ENCODE peak calls at places on chromosomes 11 and 22, in six cellular contexts. O, D, W, H, J and C are unnamed samples.

GRCh38 chr11:2681408-2682145 is 18.2 kb downstream of the KCNQ1OT1 start:
- DNase-seq in O (no peak), D (no peak), W (no peak), H (peak; percentile 1), J (no peak), C (no peak)

GRCh38 chr11:44833869-44834452 is 107.2 kb downstream of the TSPAN18 start:
- DNase-seq in O (no peak), D (no peak), W (no peak), H (no peak), J (no peak), C (peak; percentile 17)

GRCh38 chr22:35643991-35644390 is 4.3 kb upstream of the APOL6 start:
- DNase-seq in O (no peak), D (no peak), W (no peak), H (no peak), J (no peak), C (no peak)

GRCh38 chr11:75422248-75423231 is 10.5 kb downstream of the KLHL35 start:
- DNase-seq in O (peak; percentile 20), D (no peak), W (no peak), H (peak; percentile 57), J (peak; percentile 34), C (peak; percentile 34)

GRCh38 chr11:91041626-91042025 is 818.8 kb upstream of the CHORDC1 start:
- DNase-seq in O (no peak), D (no peak), W (no peak), H (no peak), J (no peak), C (no peak)

GRCh38 chr11:27076121-27076589 is 35.5 kb downstream of the BBOX1 start:
- DNase-seq in O (no peak), D (no peak), W (no peak), H (peak; percentile 23), J (no peak), C (no peak)

GRCh38 chr11:93279911-93280347 is 50.6 kb upstream of the DEUP1 start:
- DNase-seq in O (no peak), D (no peak), W (peak; percentile 16), H (no peak), J (no peak), C (no peak)

GRCh38 chr22:26172389-26172990 is 3.2 kb downstream of the SEZ6L start:
- DNase-seq in O (peak; percentile 4), D (no peak), W (peak; percentile 75), H (peak; percentile 70), J (peak; percentile 33), C (peak; percentile 73)

GRCh38 chr11:114880458-114880857 is 202.1 kb downstream of the NXPE2 start:
- DNase-seq in O (no peak), D (no peak), W (no peak), H (no peak), J (no peak), C (no peak)

GRCh38 chr22:43883012-43883661 is 8.7 kb downstream of the PNPLA5 start:
- DNase-seq in O (peak; percentile 81), D (no peak), W (peak; percentile 83), H (peak; percentile 47), J (peak; percentile 36), C (peak; percentile 79)

GRCh38 chr11:15947681-15948648 is 408.4 kb downstream of the SOX6 start:
- DNase-seq in O (no peak), D (no peak), W (no peak), H (peak; percentile 11), J (no peak), C (peak; percentile 54)

GRCh38 chr11:62130498-62131464 is 7.0 kb downstream of the INCENP start:
- DNase-seq in O (no peak), D (no peak), W (no peak), H (no peak), J (no peak), C (no peak)

GRCh38 chr11:73400293-73400692 is 24.1 kb downstream of the RELT start:
- DNase-seq in O (no peak), D (no peak), W (no peak), H (no peak), J (no peak), C (no peak)

GRCh38 chr11:125063429-125064043 is 431 bp downstream of the SLC37A2 start:
- DNase-seq in O (no peak), D (no peak), W (peak; percentile 57), H (no peak), J (no peak), C (no peak)

GRCh38 chr11:221998-222789 is 13.9 kb downstream of the SIRT3 start:
- DNase-seq in O (no peak), D (no peak), W (no peak), H (no peak), J (no peak), C (no peak)

GRCh38 chr11:61747389-61748285 is 4.8 kb upstream of the MYRF start:
- DNase-seq in O (peak; percentile 59), D (no peak), W (peak; percentile 91), H (peak; percentile 90), J (peak; percentile 86), C (peak; percentile 91)

GRCh38 chr11:1437500-1437899 is 47.8 kb downstream of the BRSK2 start:
- DNase-seq in O (peak; percentile 42), D (no peak), W (no peak), H (peak; percentile 78), J (no peak), C (peak; percentile 37)

GRCh38 chr11:86103808-86104207 is 34.9 kb upstream of the PICALM start:
- DNase-seq in O (peak; percentile 22), D (no peak), W (no peak), H (no peak), J (no peak), C (no peak)

GRCh38 chr11:89293966-89294679 is 116.4 kb downstream of the TYR start:
- DNase-seq in O (peak; percentile 12), D (no peak), W (no peak), H (peak; percentile 26), J (no peak), C (no peak)

GRCh38 chr22:36197065-36197440 is 4.6 kb downstream of the APOL4 start:
- DNase-seq in O (peak; percentile 70), D (no peak), W (no peak), H (no peak), J (peak; percentile 42), C (no peak)

GRCh38 chr22:46124383-46125144 is 25.8 kb upstream of the PPARA start:
- DNase-seq in O (no peak), D (no peak), W (no peak), H (no peak), J (no peak), C (no peak)

GRCh38 chr11:93039841-93040240 is 70.4 kb downstream of the MTNR1B start:
- DNase-seq in O (peak; percentile 36), D (no peak), W (no peak), H (no peak), J (no peak), C (no peak)

GRCh38 chr22:46538816-46539163 is 1.4 kb upstream of the CELSR1 start:
- DNase-seq in O (peak; percentile 63), D (no peak), W (peak; percentile 59), H (no peak), J (no peak), C (no peak)

GRCh38 chr11:7973011-7973410 is 7.8 kb upstream of the NLRP10 start:
- DNase-seq in O (no peak), D (no peak), W (no peak), H (no peak), J (no peak), C (no peak)

GRCh38 chr22:44990810-44991209 is 19.0 kb downstream of the PHF21B start:
- DNase-seq in O (no peak), D (no peak), W (no peak), H (no peak), J (no peak), C (no peak)

GRCh38 chr22:44985906-44986527 is 23.8 kb downstream of the PHF21B start:
- DNase-seq in O (no peak), D (no peak), W (no peak), H (no peak), J (no peak), C (no peak)

GRCh38 chr22:44991218-44991617 is 18.6 kb downstream of the PHF21B start:
- DNase-seq in O (no peak), D (no peak), W (no peak), H (no peak), J (no peak), C (no peak)

GRCh38 chr22:44990328-44990727 is 19.5 kb downstream of the PHF21B start:
- DNase-seq in O (no peak), D (no peak), W (no peak), H (no peak), J (no peak), C (no peak)

GRCh38 chr22:44988671-44989070 is 21.1 kb downstream of the PHF21B start:
- DNase-seq in O (no peak), D (no peak), W (no peak), H (no peak), J (no peak), C (no peak)
- TF ChIP-seq CTCF in O (no peak), D (peak; percentile 23), W (peak; percentile 6), H (no peak), J (no peak), C (no peak)

DNA sequence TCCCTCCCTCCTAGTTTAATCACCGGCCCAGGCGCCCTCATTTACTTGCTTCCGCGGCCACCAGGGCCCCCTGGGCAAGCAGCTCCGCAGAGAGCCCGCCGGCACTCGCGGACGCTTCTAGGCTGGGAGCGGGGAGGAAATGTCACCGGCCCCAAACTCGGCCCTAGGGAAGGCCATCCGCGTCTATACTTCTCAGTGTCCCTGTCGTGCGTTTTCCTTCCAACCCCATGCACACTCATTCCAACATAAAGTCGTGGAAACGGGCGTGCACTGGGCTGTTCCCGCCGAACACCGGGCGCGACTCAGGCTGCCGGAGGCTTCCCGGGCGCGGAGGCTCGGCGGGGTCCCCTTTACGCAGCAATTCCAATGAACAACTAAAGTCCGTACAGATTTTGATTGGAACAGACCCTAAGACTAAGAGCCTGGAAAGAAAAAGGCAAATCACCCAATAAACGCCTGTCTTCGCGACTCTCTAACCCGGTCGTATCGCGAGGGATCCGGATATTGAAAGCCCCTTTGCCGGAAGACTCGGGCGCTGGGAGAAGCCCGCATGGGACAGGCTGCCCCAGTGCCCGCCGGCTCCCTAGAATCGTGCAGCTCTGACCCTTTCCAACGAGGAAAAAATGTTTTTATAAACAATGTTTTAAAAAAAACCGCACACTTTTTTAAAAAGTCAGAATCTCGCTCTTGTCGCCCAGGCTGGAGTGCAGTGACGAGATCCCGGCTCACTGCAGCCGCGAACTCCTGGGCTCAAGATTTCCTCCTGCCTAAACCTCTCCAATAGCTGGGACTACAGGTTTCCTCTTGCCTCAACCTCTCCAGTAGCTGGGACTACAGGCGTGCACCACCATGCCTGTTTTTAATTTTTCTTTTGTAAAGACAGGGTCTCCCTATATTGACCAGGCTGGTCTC is 1.3 kb upstream of the BARX2 start:
- DNase-seq in O (no peak), D (no peak), W (peak; percentile 31), H (peak; percentile 31), J (peak; percentile 14), C (no peak)
- TF ChIP-seq CTCF in O (no peak), D (no peak), W (no peak), H (no peak), J (no peak), C (no peak)

GRCh38 chr11:81658722-81659121 is 1074.9 kb downstream of the FAM181B start:
- DNase-seq in O (peak; percentile 9), D (no peak), W (peak; percentile 14), H (no peak), J (no peak), C (no peak)
- TF ChIP-seq CTCF in O (peak; percentile 41), D (peak; percentile 63), W (peak; percentile 39), H (peak; percentile 8), J (peak; percentile 13), C (no peak)

DNA sequence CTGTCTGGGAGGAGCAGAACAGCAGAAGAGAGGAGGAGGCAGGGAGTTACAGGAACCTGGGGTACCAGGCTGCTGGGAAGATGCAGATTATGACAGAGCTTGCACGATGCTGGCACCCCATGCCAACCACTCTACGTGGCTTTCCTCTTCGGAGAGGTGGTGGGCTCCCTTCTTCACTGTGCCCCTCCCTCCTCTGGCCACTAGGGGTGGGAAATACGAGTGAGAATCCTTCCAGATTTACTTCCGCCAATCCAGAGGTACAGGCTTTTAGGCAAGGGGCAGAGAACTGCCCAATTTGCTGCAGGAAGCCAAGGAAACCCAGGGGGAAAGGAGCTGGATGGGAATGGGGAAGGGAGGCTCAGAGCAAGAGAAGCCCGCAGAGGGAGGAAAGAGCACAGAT is 12.3 kb downstream of the HYOU1 start:
- DNase-seq in O (no peak), D (no peak), W (no peak), H (no peak), J (no peak), C (no peak)
- TF ChIP-seq CTCF in O (no peak), D (peak; percentile 21), W (no peak), H (no peak), J (no peak), C (no peak)